ENCODE peak calls at places on chromosomes 6 and 20, in four cellular contexts. H is PC-9, Y is stomach, C is pancreas. M is an unnamed sample.

GRCh38 chr20:16147916-16148315 is 425.3 kb downstream of the KIF16B start:
- DNase-seq in H (no peak), Y (no peak), C (no peak), M (no peak)

GRCh38 chr6:52820198-52820597 is 16.6 kb upstream of the GSTA1 start:
- DNase-seq in H (no peak), Y (no peak), C (no peak), M (no peak)

GRCh38 chr20:57372157-57372556 is 19.0 kb upstream of the RBM38 start:
- DNase-seq in H (no peak), Y (no peak), C (no peak), M (no peak)

GRCh38 chr20:11890331-11891080 is 27.2 kb upstream of the BTBD3 start:
- DNase-seq in H (peak; percentile 95), Y (peak; percentile 91), C (peak; percentile 92), M (no peak)

GRCh38 chr6:17505062-17505476 is 95.0 kb upstream of the FAM8A1 start:
- DNase-seq in H (no peak), Y (no peak), C (no peak), M (no peak)

GRCh38 chr20:45969712-45970634 is 2.0 kb downstream of the ZNF335 start:
- DNase-seq in H (peak; percentile 44), Y (no peak), C (no peak), M (no peak)

GRCh38 chr6:158037771-158038170 is 56.1 kb downstream of the SYNJ2 start:
- DNase-seq in H (no peak), Y (no peak), C (no peak), M (no peak)

GRCh38 chr20:17403496-17403895 is 127.7 kb downstream of the BFSP1 start:
- DNase-seq in H (no peak), Y (no peak), C (no peak), M (no peak)

GRCh38 chr20:24981750-24982149 is 10.8 kb downstream of the APMAP start:
- DNase-seq in H (no peak), Y (no peak), C (no peak), M (no peak)

GRCh38 chr6:14876778-14877613 is 368.9 kb upstream of the JARID2 start:
- DNase-seq in H (peak; percentile 30), Y (no peak), C (no peak), M (no peak)

GRCh38 chr6:167479967-167480653 is 155.2 kb downstream of the TTLL2 start:
- DNase-seq in H (no peak), Y (no peak), C (no peak), M (no peak)

GRCh38 chr6:167487706-167488664 is 163.1 kb downstream of the TTLL2 start:
- DNase-seq in H (no peak), Y (no peak), C (no peak), M (no peak)

GRCh38 chr6:167481527-167481926 is 156.6 kb downstream of the TTLL2 start:
- DNase-seq in H (no peak), Y (no peak), C (no peak), M (no peak)

GRCh38 chr6:167485186-167485978 is 160.5 kb downstream of the TTLL2 start:
- DNase-seq in H (no peak), Y (no peak), C (no peak), M (no peak)
- H3K9me3 ChIP-seq in H (no peaks in the 10 kb centered on the region), Y (no peaks in the 10 kb centered on the region), C (no peaks in the 10 kb centered on the region), M (no peaks in the 10 kb centered on the region)

DNA sequence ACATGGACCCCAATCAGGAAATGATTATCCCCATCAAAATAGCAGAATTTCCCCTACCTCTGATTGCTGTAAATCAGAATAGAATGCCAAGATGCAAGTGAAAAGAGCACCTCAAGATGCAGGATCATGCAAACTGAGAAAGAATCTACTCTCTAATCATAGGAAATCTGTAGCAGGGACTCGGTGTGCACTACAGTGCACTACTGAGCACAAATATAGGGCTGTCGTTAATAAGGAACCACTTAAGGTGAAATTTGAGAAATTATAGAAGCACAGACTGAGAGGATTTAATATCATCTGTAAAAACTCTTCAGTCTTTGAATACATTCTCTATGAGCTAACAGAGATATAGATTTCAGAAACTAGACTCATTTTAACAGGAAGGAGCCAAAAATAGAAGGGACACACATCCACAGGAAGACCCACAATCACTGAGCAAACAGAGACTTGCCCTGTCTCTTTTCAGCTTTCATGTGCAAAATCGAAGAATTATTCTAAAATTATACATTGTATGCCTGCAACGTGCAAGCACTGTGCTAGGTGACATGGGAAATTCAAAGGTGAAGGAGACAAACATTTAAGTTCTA is 278.3 kb downstream of the HIVEP2 start:
- DNase-seq in H (no peak), Y (no peak), C (no peak), M (no peak)
- H3K9me3 ChIP-seq in H (no peaks in the 10 kb centered on the region), Y (peaks cover 3% of the 10 kb centered on the region), C (no peaks in the 10 kb centered on the region), M (no peaks in the 10 kb centered on the region)

GRCh38 chr6:165092881-165093595 is 216.4 kb downstream of the C6orf118 start:
- DNase-seq in H (no peak), Y (no peak), C (no peak), M (no peak)

GRCh38 chr6:165096209-165096608 is 213.2 kb downstream of the C6orf118 start:
- DNase-seq in H (no peak), Y (no peak), C (no peak), M (no peak)

GRCh38 chr6:165091121-165091785 is 218.2 kb downstream of the C6orf118 start:
- DNase-seq in H (no peak), Y (no peak), C (no peak), M (no peak)

GRCh38 chr6:165098165-165098564 is 211.2 kb downstream of the C6orf118 start:
- DNase-seq in H (no peak), Y (no peak), C (no peak), M (no peak)

GRCh38 chr6:165096868-165097267 is 212.5 kb downstream of the C6orf118 start:
- DNase-seq in H (no peak), Y (no peak), C (no peak), M (no peak)
- H3K9me3 ChIP-seq in H (no peaks in the 10 kb centered on the region), Y (peaks cover 51% of the 10 kb centered on the region), C (no peaks in the 10 kb centered on the region), M (no peaks in the 10 kb centered on the region)

DNA sequence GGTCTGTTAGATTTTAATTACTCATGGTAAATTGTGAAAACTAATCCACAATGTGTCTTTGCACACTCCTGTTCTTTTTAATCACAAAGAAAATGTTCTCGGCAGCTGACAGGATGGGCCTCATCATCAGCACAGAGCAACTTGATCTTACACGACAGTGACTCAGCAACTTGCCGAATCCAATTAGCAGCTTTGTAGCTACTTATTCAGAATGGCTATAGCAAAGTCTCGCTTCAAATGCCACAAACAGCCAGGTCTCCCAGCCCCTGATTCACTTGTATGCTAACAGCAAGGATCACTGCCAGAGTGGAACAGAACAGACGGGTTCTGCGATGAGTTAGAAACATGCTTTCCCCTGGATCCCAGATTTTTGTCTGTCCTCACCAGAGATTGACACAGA is 254.4 kb downstream of the NRN1 start:
- DNase-seq in H (no peak), Y (no peak), C (no peak), M (no peak)
- H3K9me3 ChIP-seq in H (no peaks in the 10 kb centered on the region), Y (peaks cover 17% of the 10 kb centered on the region), C (no peaks in the 10 kb centered on the region), M (peaks cover 5% of the 10 kb centered on the region)

GRCh38 chr6:165321555-165322145 is 12.2 kb upstream of the C6orf118 start:
- DNase-seq in H (no peak), Y (no peak), C (no peak), M (no peak)
- H3K9me3 ChIP-seq in H (no peaks in the 10 kb centered on the region), Y (peaks cover 39% of the 10 kb centered on the region), C (no peaks in the 10 kb centered on the region), M (no peaks in the 10 kb centered on the region)

M was measured in T-helper 17 cell.